ENCODE peak calls at places on chromosomes 6 and 20, in ten cellular contexts. One of them, this sample, is unnamed.
A peak's percentile ranks its signal among the peaks of the same experiment; 100 is the strongest.

GRCh38 chr6:33694401-33694931 is 17.0 kb downstream of the UQCC2 start:
- DNase-seq in adrenal gland: peak; percentile 75
- DNase-seq in right lobe of liver: no peak
- DNase-seq in HCT116: no peak
- DNase-seq in ovary: no peak
- DNase-seq in dorsolateral prefrontal cortex: no peak
- DNase-seq in heart right ventricle: no peak
- DNase-seq in MM.1S: no peak
- DNase-seq in testis: no peak
- DNase-seq in left ventricle myocardium inferior: no peak
- DNase-seq in this sample: peak; percentile 100

GRCh38 chr6:64325093-64325492 is 689.5 kb downstream of the PHF3 start:
- DNase-seq in right lobe of liver: no peak
- DNase-seq in testis: no peak
- DNase-seq in adrenal gland: no peak
- DNase-seq in dorsolateral prefrontal cortex: no peak
- DNase-seq in left ventricle myocardium inferior: no peak
- DNase-seq in ovary: no peak
- DNase-seq in MM.1S: no peak
- DNase-seq in HCT116: no peak
- DNase-seq in heart right ventricle: no peak
- DNase-seq in this sample: no peak

GRCh38 chr20:16806886-16807285 is 58.7 kb downstream of the OTOR start:
- DNase-seq in left ventricle myocardium inferior: no peak
- DNase-seq in adrenal gland: no peak
- DNase-seq in dorsolateral prefrontal cortex: no peak
- DNase-seq in heart right ventricle: no peak
- DNase-seq in MM.1S: no peak
- DNase-seq in right lobe of liver: no peak
- DNase-seq in ovary: no peak
- DNase-seq in testis: no peak
- DNase-seq in HCT116: no peak
- DNase-seq in this sample: no peak

GRCh38 chr20:17614812-17615644 is 45.2 kb downstream of the DSTN start:
- DNase-seq in right lobe of liver: no peak
- DNase-seq in ovary: no peak
- DNase-seq in HCT116: no peak
- DNase-seq in MM.1S: no peak
- DNase-seq in heart right ventricle: no peak
- DNase-seq in left ventricle myocardium inferior: no peak
- DNase-seq in adrenal gland: peak; percentile 52
- DNase-seq in dorsolateral prefrontal cortex: peak; percentile 34
- DNase-seq in testis: no peak
- DNase-seq in this sample: no peak

GRCh38 chr6:111625511-111626331 is 20.0 kb upstream of the TRAF3IP2 start:
- DNase-seq in ovary: no peak
- DNase-seq in HCT116: no peak
- DNase-seq in right lobe of liver: peak; percentile 69
- DNase-seq in adrenal gland: no peak
- DNase-seq in MM.1S: no peak
- DNase-seq in left ventricle myocardium inferior: no peak
- DNase-seq in dorsolateral prefrontal cortex: peak; percentile 45
- DNase-seq in testis: no peak
- DNase-seq in heart right ventricle: peak; percentile 56
- DNase-seq in this sample: peak; percentile 77

GRCh38 chr6:83221886-83222479 is 28.8 kb downstream of the RWDD2A start:
- DNase-seq in left ventricle myocardium inferior: no peak
- DNase-seq in MM.1S: peak; percentile 42
- DNase-seq in heart right ventricle: no peak
- DNase-seq in adrenal gland: no peak
- DNase-seq in ovary: no peak
- DNase-seq in dorsolateral prefrontal cortex: no peak
- DNase-seq in right lobe of liver: no peak
- DNase-seq in testis: no peak
- DNase-seq in HCT116: peak; percentile 18
- DNase-seq in this sample: no peak

GRCh38 chr6:33156964-33157363 is 35.3 kb downstream of the COL11A2 start:
- DNase-seq in heart right ventricle: no peak
- DNase-seq in left ventricle myocardium inferior: no peak
- DNase-seq in right lobe of liver: no peak
- DNase-seq in ovary: no peak
- DNase-seq in MM.1S: no peak
- DNase-seq in adrenal gland: no peak
- DNase-seq in dorsolateral prefrontal cortex: no peak
- DNase-seq in HCT116: no peak
- DNase-seq in testis: no peak
- DNase-seq in this sample: no peak

GRCh38 chr20:6994452-6994851 is 227.0 kb downstream of the BMP2 start:
- DNase-seq in right lobe of liver: no peak
- DNase-seq in heart right ventricle: no peak
- DNase-seq in left ventricle myocardium inferior: no peak
- DNase-seq in HCT116: no peak
- DNase-seq in adrenal gland: no peak
- DNase-seq in testis: no peak
- DNase-seq in ovary: no peak
- DNase-seq in dorsolateral prefrontal cortex: no peak
- DNase-seq in MM.1S: no peak
- DNase-seq in this sample: no peak

GRCh38 chr20:37486186-37486999 is 34.7 kb upstream of the NNAT start:
- DNase-seq in heart right ventricle: no peak
- DNase-seq in ovary: no peak
- DNase-seq in left ventricle myocardium inferior: no peak
- DNase-seq in MM.1S: no peak
- DNase-seq in dorsolateral prefrontal cortex: no peak
- DNase-seq in adrenal gland: peak; percentile 10
- DNase-seq in HCT116: no peak
- DNase-seq in testis: no peak
- DNase-seq in right lobe of liver: no peak
- DNase-seq in this sample: no peak

GRCh38 chr6:102670756-102671155 is 1277.2 kb downstream of the GRIK2 start:
- DNase-seq in testis: no peak
- DNase-seq in ovary: no peak
- DNase-seq in MM.1S: no peak
- DNase-seq in dorsolateral prefrontal cortex: no peak
- DNase-seq in HCT116: no peak
- DNase-seq in left ventricle myocardium inferior: no peak
- DNase-seq in adrenal gland: no peak
- DNase-seq in heart right ventricle: no peak
- DNase-seq in right lobe of liver: no peak
- DNase-seq in this sample: no peak

GRCh38 chr6:149614352-149614751 is 34.2 kb downstream of the KATNA1 start:
- DNase-seq in ovary: no peak
- DNase-seq in right lobe of liver: no peak
- DNase-seq in testis: no peak
- DNase-seq in adrenal gland: no peak
- DNase-seq in HCT116: no peak
- DNase-seq in left ventricle myocardium inferior: no peak
- DNase-seq in dorsolateral prefrontal cortex: no peak
- DNase-seq in MM.1S: no peak
- DNase-seq in heart right ventricle: no peak
- DNase-seq in this sample: no peak

GRCh38 chr20:57500941-57501340 is 24.0 kb downstream of the CTCFL start:
- DNase-seq in adrenal gland: no peak
- DNase-seq in MM.1S: no peak
- DNase-seq in right lobe of liver: no peak
- DNase-seq in ovary: no peak
- DNase-seq in left ventricle myocardium inferior: no peak
- DNase-seq in HCT116: no peak
- DNase-seq in testis: no peak
- DNase-seq in heart right ventricle: no peak
- DNase-seq in dorsolateral prefrontal cortex: no peak
- DNase-seq in this sample: no peak
- H3K4me3 ChIP-seq in adrenal gland: no peak overlapping the region
- H3K4me3 ChIP-seq in MM.1S: no peak overlapping the region
- H3K4me3 ChIP-seq in right lobe of liver: no peak overlapping the region
- H3K4me3 ChIP-seq in ovary: no peak overlapping the region
- H3K4me3 ChIP-seq in left ventricle myocardium inferior: no peak overlapping the region
- H3K4me3 ChIP-seq in HCT116: no peak overlapping the region
- H3K4me3 ChIP-seq in testis: no peak overlapping the region
- H3K4me3 ChIP-seq in heart right ventricle: no peak overlapping the region
- H3K4me3 ChIP-seq in dorsolateral prefrontal cortex: no peak overlapping the region
- H3K4me3 ChIP-seq in this sample: no peak overlapping the region

GRCh38 chr6:43428112-43428570 is 800 bp downstream of the ABCC10 start:
- DNase-seq in heart right ventricle: no peak
- DNase-seq in left ventricle myocardium inferior: no peak
- DNase-seq in testis: no peak
- DNase-seq in adrenal gland: no peak
- DNase-seq in MM.1S: peak; percentile 30
- DNase-seq in right lobe of liver: no peak
- DNase-seq in dorsolateral prefrontal cortex: peak; percentile 54
- DNase-seq in HCT116: no peak
- DNase-seq in ovary: no peak
- DNase-seq in this sample: no peak

GRCh38 chr6:43427406-43428111 is at the start of gene ABCC10:
- DNase-seq in left ventricle myocardium inferior: peak; percentile 94
- DNase-seq in HCT116: peak; percentile 88
- DNase-seq in testis: peak; percentile 95
- DNase-seq in adrenal gland: peak; percentile 98
- DNase-seq in ovary: peak; percentile 91
- DNase-seq in dorsolateral prefrontal cortex: peak; percentile 94
- DNase-seq in heart right ventricle: peak; percentile 96
- DNase-seq in MM.1S: peak; percentile 97
- DNase-seq in right lobe of liver: peak; percentile 96
- DNase-seq in this sample: peak; percentile 99

GRCh38 chr6:43426928-43427405 is 374 bp upstream of the ABCC10 start:
- DNase-seq in right lobe of liver: no peak
- DNase-seq in dorsolateral prefrontal cortex: no peak
- DNase-seq in HCT116: no peak
- DNase-seq in left ventricle myocardium inferior: no peak
- DNase-seq in heart right ventricle: no peak
- DNase-seq in MM.1S: no peak
- DNase-seq in adrenal gland: no peak
- DNase-seq in testis: no peak
- DNase-seq in ovary: no peak
- DNase-seq in this sample: no peak

GRCh38 chr6:43432009-43432945 is 4.9 kb downstream of the ABCC10 start:
- DNase-seq in left ventricle myocardium inferior: no peak
- DNase-seq in right lobe of liver: no peak
- DNase-seq in MM.1S: no peak
- DNase-seq in ovary: no peak
- DNase-seq in heart right ventricle: no peak
- DNase-seq in HCT116: no peak
- DNase-seq in dorsolateral prefrontal cortex: no peak
- DNase-seq in testis: no peak
- DNase-seq in adrenal gland: no peak
- DNase-seq in this sample: no peak

GRCh38 chr6:43428874-43429273 is 1.5 kb downstream of the ABCC10 start:
- DNase-seq in adrenal gland: no peak
- DNase-seq in ovary: no peak
- DNase-seq in right lobe of liver: no peak
- DNase-seq in MM.1S: no peak
- DNase-seq in testis: no peak
- DNase-seq in heart right ventricle: no peak
- DNase-seq in dorsolateral prefrontal cortex: no peak
- DNase-seq in left ventricle myocardium inferior: no peak
- DNase-seq in HCT116: no peak
- DNase-seq in this sample: no peak
- H3K27ac ChIP-seq in adrenal gland: no peak overlapping the region
- H3K27ac ChIP-seq in ovary: no peak overlapping the region
- H3K27ac ChIP-seq in right lobe of liver: no peak overlapping the region
- H3K27ac ChIP-seq in MM.1S: no peak overlapping the region
- H3K27ac ChIP-seq in testis: no peak overlapping the region
- H3K27ac ChIP-seq in heart right ventricle: no peak overlapping the region
- H3K27ac ChIP-seq in dorsolateral prefrontal cortex: peak overlapping the region; percentile 88
- H3K27ac ChIP-seq in left ventricle myocardium inferior: peak overlapping the region; percentile 92
- H3K27ac ChIP-seq in HCT116: no peak overlapping the region
- H3K27ac ChIP-seq in this sample: no peak overlapping the region

DNA sequence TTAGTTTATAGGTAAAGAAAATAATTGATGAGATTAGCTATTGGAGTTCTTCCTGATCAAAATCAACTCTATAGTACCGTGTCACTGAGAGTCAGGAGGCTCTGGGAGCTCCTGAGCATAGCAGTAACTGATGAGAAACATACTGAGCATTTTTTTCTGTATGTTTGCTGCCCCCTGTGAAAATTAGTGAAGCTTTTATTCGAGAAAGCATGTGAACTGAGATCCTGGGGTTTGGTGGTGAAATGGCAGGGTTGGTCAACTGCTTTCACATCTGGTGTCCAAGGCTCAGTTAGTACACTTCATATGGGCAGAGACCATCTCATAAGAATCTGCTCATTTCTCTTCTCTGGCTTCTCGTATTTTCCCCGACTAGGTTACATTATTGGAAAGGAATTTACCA is 4.1 kb upstream of the ABT1 start:
- DNase-seq in right lobe of liver: no peak
- DNase-seq in left ventricle myocardium inferior: no peak
- DNase-seq in adrenal gland: no peak
- DNase-seq in dorsolateral prefrontal cortex: no peak
- DNase-seq in ovary: no peak
- DNase-seq in testis: no peak
- DNase-seq in MM.1S: no peak
- DNase-seq in heart right ventricle: no peak
- DNase-seq in HCT116: no peak
- DNase-seq in this sample: no peak
- TF ChIP-seq CTCF in right lobe of liver: no peak
- TF ChIP-seq CTCF in left ventricle myocardium inferior: no peak
- TF ChIP-seq CTCF in adrenal gland: no peak
- TF ChIP-seq CTCF in dorsolateral prefrontal cortex: no peak
- TF ChIP-seq CTCF in ovary: no peak
- TF ChIP-seq CTCF in testis: no peak
- TF ChIP-seq CTCF in MM.1S: no peak
- TF ChIP-seq CTCF in heart right ventricle: no peak
- TF ChIP-seq CTCF in HCT116: peak; percentile 4
- TF ChIP-seq CTCF in this sample: no peak

GRCh38 chr20:21103582-21104465 is 2.3 kb downstream of the LINC00237 start:
- DNase-seq in ovary: no peak
- DNase-seq in testis: no peak
- DNase-seq in HCT116: no peak
- DNase-seq in left ventricle myocardium inferior: no peak
- DNase-seq in right lobe of liver: no peak
- DNase-seq in adrenal gland: no peak
- DNase-seq in MM.1S: no peak
- DNase-seq in heart right ventricle: no peak
- DNase-seq in dorsolateral prefrontal cortex: no peak
- DNase-seq in this sample: no peak

GRCh38 chr20:21102691-21103311 is 3.4 kb downstream of the LINC00237 start:
- DNase-seq in testis: peak; percentile 64
- DNase-seq in dorsolateral prefrontal cortex: peak; percentile 43
- DNase-seq in ovary: no peak
- DNase-seq in adrenal gland: no peak
- DNase-seq in MM.1S: no peak
- DNase-seq in heart right ventricle: no peak
- DNase-seq in right lobe of liver: no peak
- DNase-seq in HCT116: no peak
- DNase-seq in left ventricle myocardium inferior: peak; percentile 40
- DNase-seq in this sample: no peak

GRCh38 chr20:21105429-21106170 is 558 bp downstream of the LINC00237 start:
- DNase-seq in testis: no peak
- DNase-seq in left ventricle myocardium inferior: no peak
- DNase-seq in ovary: no peak
- DNase-seq in HCT116: no peak
- DNase-seq in heart right ventricle: no peak
- DNase-seq in dorsolateral prefrontal cortex: no peak
- DNase-seq in adrenal gland: no peak
- DNase-seq in MM.1S: no peak
- DNase-seq in right lobe of liver: no peak
- DNase-seq in this sample: no peak

GRCh38 chr20:21104921-21105320 is 1.2 kb downstream of the LINC00237 start:
- DNase-seq in MM.1S: no peak
- DNase-seq in HCT116: no peak
- DNase-seq in heart right ventricle: no peak
- DNase-seq in adrenal gland: no peak
- DNase-seq in ovary: no peak
- DNase-seq in left ventricle myocardium inferior: no peak
- DNase-seq in right lobe of liver: no peak
- DNase-seq in testis: no peak
- DNase-seq in dorsolateral prefrontal cortex: no peak
- DNase-seq in this sample: no peak

GRCh38 chr20:21104466-21104761 is 1.7 kb downstream of the LINC00237 start:
- DNase-seq in dorsolateral prefrontal cortex: no peak
- DNase-seq in adrenal gland: no peak
- DNase-seq in right lobe of liver: no peak
- DNase-seq in HCT116: no peak
- DNase-seq in ovary: no peak
- DNase-seq in testis: no peak
- DNase-seq in MM.1S: no peak
- DNase-seq in left ventricle myocardium inferior: no peak
- DNase-seq in heart right ventricle: no peak
- DNase-seq in this sample: no peak
- H3K4me3 ChIP-seq in dorsolateral prefrontal cortex: no peak overlapping the region
- H3K4me3 ChIP-seq in adrenal gland: no peak overlapping the region
- H3K4me3 ChIP-seq in right lobe of liver: no peak overlapping the region
- H3K4me3 ChIP-seq in HCT116: no peak overlapping the region
- H3K4me3 ChIP-seq in ovary: no peak overlapping the region
- H3K4me3 ChIP-seq in testis: no peak overlapping the region
- H3K4me3 ChIP-seq in MM.1S: no peak overlapping the region
- H3K4me3 ChIP-seq in left ventricle myocardium inferior: no peak overlapping the region
- H3K4me3 ChIP-seq in heart right ventricle: no peak overlapping the region
- H3K4me3 ChIP-seq in this sample: no peak overlapping the region

This sample was measured in WERI-Rb-1.